ENCODE peak calls at places on chromosomes 6 and 20, in eight cellular contexts. F, L, O, S, C, G, T and M are unnamed samples.

GRCh38 chr6:93358435-93358834 is 60.9 kb downstream of the EPHA7 start:
- DNase-seq in F (no peak), C (no peak), T (no peak), O (no peak), S (no peak), G (no peak), L (no peak), M (no peak)

GRCh38 chr6:133983099-133983939 is 30.3 kb downstream of the TBPL1 start:
- DNase-seq in L (peak; percentile 26), S (peak; percentile 54), G (no peak), C (peak; percentile 76), F (no peak), O (peak; percentile 52), T (peak; percentile 3), M (peak; percentile 33)

GRCh38 chr6:145848555-145848954 is 34.0 kb upstream of the FBXO30 start:
- DNase-seq in S (no peak), C (no peak), G (no peak), L (no peak), O (no peak), F (no peak), T (no peak), M (no peak)

GRCh38 chr6:16964553-16965499 is 137.0 kb upstream of the STMND1 start:
- DNase-seq in O (peak; percentile 74), T (peak; percentile 3), C (peak; percentile 58), F (peak; percentile 29), G (peak; percentile 70), S (peak; percentile 71), L (peak; percentile 73), M (peak; percentile 22)

GRCh38 chr20:17281478-17281877 is 54.6 kb downstream of the PCSK2 start:
- DNase-seq in G (no peak), L (peak; percentile 47), O (no peak), C (no peak), S (peak; percentile 13), T (no peak), F (no peak), M (peak; percentile 19)

GRCh38 chr6:134979142-134979541 is 29.2 kb upstream of the ALDH8A1 start:
- DNase-seq in O (no peak), G (no peak), T (no peak), S (peak; percentile 41), L (peak; percentile 80), F (no peak), C (peak; percentile 94), M (no peak)

GRCh38 chr20:10449270-10449669 is 14.2 kb downstream of the SLX4IP start:
- DNase-seq in F (no peak), S (no peak), L (no peak), O (no peak), G (no peak), C (no peak), T (no peak), M (no peak)

GRCh38 chr20:64030371-64031134 is 5.4 kb upstream of the C20orf204 start:
- DNase-seq in C (no peak), S (no peak), F (no peak), L (no peak), G (no peak), T (no peak), O (no peak), M (no peak)

GRCh38 chr20:60254901-60255411 is 296.7 kb downstream of the CDH26 start:
- DNase-seq in F (no peak), L (no peak), S (no peak), O (no peak), T (no peak), C (no peak), G (no peak), M (no peak)

GRCh38 chr6:149831380-149831820 is 32.8 kb downstream of the LRP11 start:
- DNase-seq in F (no peak), G (no peak), T (no peak), L (no peak), S (no peak), O (no peak), C (no peak), M (no peak)

GRCh38 chr6:41970436-41970846 is 28.8 kb upstream of the CCND3 start:
- DNase-seq in T (no peak), G (no peak), S (peak; percentile 64), L (no peak), O (no peak), C (peak; percentile 15), F (no peak), M (no peak)

GRCh38 chr6:16168121-16168520 is 39.2 kb downstream of the MYLIP start:
- DNase-seq in L (peak; percentile 38), O (no peak), F (no peak), S (peak; percentile 16), T (no peak), G (no peak), C (no peak), M (no peak)

GRCh38 chr20:35467339-35468224 is 12.2 kb downstream of the CEP250 start:
- DNase-seq in T (no peak), O (no peak), S (no peak), F (no peak), C (no peak), G (no peak), L (no peak), M (peak; percentile 63)

GRCh38 chr20:9515211-9515580 is 806 bp downstream of the LAMP5 start:
- DNase-seq in L (no peak), G (no peak), T (no peak), S (no peak), F (no peak), O (no peak), C (no peak), M (no peak)

GRCh38 chr6:113562248-113562647 is 294.9 kb upstream of the MARCKS start:
- DNase-seq in O (no peak), G (no peak), L (no peak), C (no peak), F (no peak), S (no peak), T (no peak), M (no peak)

GRCh38 chr6:143965503-143966171 is 42.4 kb downstream of the PLAGL1 start:
- DNase-seq in O (no peak), L (no peak), G (no peak), F (no peak), S (no peak), C (no peak), T (no peak), M (no peak)

GRCh38 chr6:1832844-1833787 is 223.4 kb downstream of the FOXC1 start:
- DNase-seq in S (no peak), G (peak; percentile 63), C (no peak), L (no peak), O (peak; percentile 69), F (no peak), T (no peak), M (peak; percentile 44)

GRCh38 chr6:87832025-87832825 is 130.2 kb upstream of the AKIRIN2 start:
- DNase-seq in G (no peak), T (no peak), O (no peak), L (peak; percentile 63), F (no peak), S (no peak), C (peak; percentile 47), M (no peak)

GRCh38 chr6:117908246-117909107 is 1.4 kb downstream of the SLC35F1 start:
- DNase-seq in G (peak; percentile 10), S (no peak), T (no peak), F (no peak), L (no peak), C (no peak), O (peak; percentile 30), M (no peak)

GRCh38 chr6:108167449-108167903 is 1.7 kb downstream of the NR2E1 start:
- DNase-seq in G (no peak), O (peak; percentile 50), C (no peak), T (no peak), F (no peak), S (peak; percentile 18), L (no peak), M (no peak)

GRCh38 chr20:4844766-4845465 is 123.2 kb downstream of the PRND start:
- DNase-seq in C (no peak), F (no peak), L (no peak), T (no peak), G (no peak), O (no peak), S (no peak), M (no peak)

GRCh38 chr20:7792131-7792869 is 148.0 kb downstream of the HAO1 start:
- DNase-seq in F (no peak), S (no peak), C (no peak), L (no peak), G (no peak), T (no peak), O (no peak), M (no peak)

GRCh38 chr6:100001915-100002388 is 7.9 kb upstream of the MCHR2 start:
- DNase-seq in L (peak; percentile 60), C (peak; percentile 36), S (peak; percentile 35), O (peak; percentile 40), G (peak; percentile 16), F (no peak), T (peak; percentile 7), M (peak; percentile 16)